ENCODE peak calls at places on chromosomes 12 and 14, in nine cellular contexts. K is AG08395; X is SW 1271; P is BE2C; Q is Calu3; C is IMR-90; E is GDM1; A is stimulated activated CD4-positive, alpha-beta T cell treated with anti-CD3 and anti-CD28 coated beads, TNF-alpha, amount 100 ng/mL, for 48 hours; U is Kasumi-1. M is an unnamed sample.

GRCh38 chr12:64142382-64142781 is 79.7 kb downstream of the KICS2 start:
- DNase-seq in K (no peak), X (no peak), P (no peak), Q (no peak), C (no peak), E (no peak), A (no peak), U (no peak), M (no peak)

GRCh38 chr14:69079188-69079742 is 73.7 kb downstream of the DCAF5 start:
- DNase-seq in K (peak), X (peak), P (no peak), Q (peak), C (peak), E (no peak), A (no peak), U (no peak), M (peak)

GRCh38 chr12:45726594-45727300 is 2.8 kb upstream of the ARID2 start:
- DNase-seq in K (peak), X (no peak), P (peak), Q (peak), C (peak), E (no peak), A (peak), U (no peak), M (no peak)

GRCh38 chr12:123714302-123714627 is 2.1 kb downstream of the ATP6V0A2 start:
- DNase-seq in K (no peak), X (no peak), P (no peak), Q (no peak), C (no peak), E (no peak), A (peak), U (no peak), M (no peak)

GRCh38 chr12:4217091-4217490 is 56.5 kb upstream of the CCND2 start:
- DNase-seq in K (no peak), X (no peak), P (no peak), Q (no peak), C (no peak), E (peak), A (no peak), U (peak), M (no peak)

GRCh38 chr12:81835783-81836182 is 76.6 kb upstream of the PPFIA2 start:
- DNase-seq in K (no peak), X (no peak), P (no peak), Q (no peak), C (no peak), E (no peak), A (peak), U (no peak), M (no peak)

GRCh38 chr14:100709252-100709955 is 17.3 kb upstream of the DLK1 start:
- DNase-seq in K (peak), X (no peak), P (no peak), Q (peak), C (peak), E (no peak), A (no peak), U (peak), M (no peak)

GRCh38 chr12:57600395-57600794 is 4.2 kb upstream of the DTX3 start:
- DNase-seq in K (no peak), X (no peak), P (no peak), Q (no peak), C (no peak), E (no peak), A (no peak), U (no peak), M (no peak)

GRCh38 chr12:59142175-59142574 is 221.9 kb upstream of the LRIG3 start:
- DNase-seq in K (no peak), X (no peak), P (no peak), Q (no peak), C (no peak), E (no peak), A (no peak), U (no peak), M (no peak)

GRCh38 chr12:130920711-130921381 is 32.9 kb upstream of the ADGRD1 start:
- DNase-seq in K (peak), X (no peak), P (no peak), Q (no peak), C (peak), E (no peak), A (no peak), U (no peak), M (peak)

M was measured in NCI-H460.